ENCODE peak calls at places on chromosomes 7 and 10, in ten cellular contexts. M is adrenal gland; I is heart right ventricle; K is CD8-positive, alpha-beta T cell; A is hepatocyte; D is IMR-90; W is uterus; P is left ventricle myocardium inferior; B is suprapubic skin; X is heart left ventricle. U is an unnamed sample. For H3K4me1, the result is how much of the 10 kb centered on the place peaks cover.

GRCh38 chr7:24978837-24979469 is 1.0 kb downstream of the OSBPL3 start:
- DNase-seq in M (no peak), I (no peak), K (no peak), A (peak), D (no peak), W (no peak), P (no peak), B (no peak), X (no peak), U (peak)

GRCh38 chr10:15245530-15245929 is 77.0 kb upstream of the NMT2 start:
- DNase-seq in M (no peak), I (no peak), K (no peak), A (no peak), D (no peak), W (no peak), P (no peak), B (no peak), X (no peak), U (peak)

GRCh38 chr7:134327896-134328295 is 11.2 kb upstream of the SLC35B4 start:
- DNase-seq in M (peak), I (no peak), K (peak), A (peak), D (peak), W (peak), P (no peak), B (no peak), X (no peak), U (peak)

GRCh38 chr10:125880719-125881118 is 373 bp downstream of the DHX32 start:
- DNase-seq in M (no peak), I (no peak), K (no peak), A (no peak), D (peak), W (no peak), P (no peak), B (no peak), X (no peak), U (no peak)

GRCh38 chr10:127926455-127926854 is 19.6 kb downstream of the PTPRE start:
- DNase-seq in M (no peak), I (no peak), K (no peak), A (no peak), D (no peak), W (no peak), P (no peak), B (no peak), X (peak), U (no peak)

GRCh38 chr10:123357363-123358075 is 203.3 kb downstream of the BUB3 start:
- DNase-seq in M (no peak), I (no peak), K (no peak), A (no peak), D (no peak), W (no peak), P (no peak), B (no peak), X (no peak), U (no peak)

GRCh38 chr7:138304071-138304320 is 156.1 kb upstream of the TRIM24 start:
- DNase-seq in M (no peak), I (no peak), K (no peak), A (peak), D (no peak), W (no peak), P (no peak), B (no peak), X (no peak), U (no peak)

GRCh38 chr7:116239019-116239418 is 28.7 kb downstream of the TES start:
- DNase-seq in M (no peak), I (no peak), K (no peak), A (no peak), D (no peak), W (no peak), P (no peak), B (no peak), X (no peak), U (no peak)

GRCh38 chr10:95469251-95469650 is 91.9 kb downstream of the SORBS1 start:
- DNase-seq in M (no peak), I (no peak), K (no peak), A (no peak), D (no peak), W (no peak), P (no peak), B (no peak), X (no peak), U (no peak)

GRCh38 chr10:95466450-95466849 is 94.7 kb downstream of the SORBS1 start:
- DNase-seq in M (no peak), I (no peak), K (no peak), A (no peak), D (no peak), W (no peak), P (no peak), B (no peak), X (no peak), U (no peak)

GRCh38 chr10:95464280-95464679 is 96.9 kb downstream of the SORBS1 start:
- DNase-seq in M (no peak), I (no peak), K (no peak), A (no peak), D (no peak), W (no peak), P (no peak), B (no peak), X (no peak), U (no peak)

GRCh38 chr10:95469676-95470075 is 91.5 kb downstream of the SORBS1 start:
- DNase-seq in M (no peak), I (no peak), K (no peak), A (no peak), D (no peak), W (no peak), P (no peak), B (no peak), X (no peak), U (no peak)

GRCh38 chr10:95467162-95467599 is 94.0 kb downstream of the SORBS1 start:
- DNase-seq in M (peak), I (peak), K (no peak), A (peak), D (no peak), W (peak), P (peak), B (peak), X (peak), U (no peak)
- H3K4me1 ChIP-seq in M (under half), I (half or more), K (under half), A (under half), D (under half), W (under half), P (half or more), B (under half), X (under half), U (under half)

DNA sequence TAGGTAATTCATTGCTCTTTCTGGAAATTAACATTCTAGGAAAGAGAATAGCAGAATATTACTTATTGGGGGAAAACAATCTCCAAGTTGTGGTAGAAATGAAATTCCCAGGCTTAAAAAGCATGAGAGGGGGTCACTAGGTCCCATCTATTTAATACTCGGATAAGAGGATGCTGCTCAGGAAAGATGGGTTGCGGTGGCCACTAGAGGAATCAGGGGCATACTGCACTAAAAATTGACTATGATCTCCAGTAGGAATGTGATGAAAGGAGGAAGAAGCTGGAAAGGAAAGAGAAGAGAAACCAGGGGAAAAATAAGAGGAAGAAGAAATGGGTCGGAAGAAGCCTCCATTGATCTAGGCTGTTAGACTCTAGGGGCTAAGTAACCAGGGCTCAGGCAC is 192.8 kb downstream of the GPAM start:
- DNase-seq in M (no peak), I (no peak), K (no peak), A (no peak), D (no peak), W (no peak), P (no peak), B (no peak), X (no peak), U (peak)
- TF ChIP-seq CTCF in M (peak), I (no peak), K (no peak), A (peak), D (no peak), W (no peak), P (peak), B (no peak), X (no peak), U (peak)

GRCh38 chr7:92732451-92733036 is 103.8 kb downstream of the CDK6 start:
- DNase-seq in M (no peak), I (no peak), K (no peak), A (no peak), D (no peak), W (no peak), P (no peak), B (no peak), X (no peak), U (no peak)
- H3K4me1 ChIP-seq in M (under half), I (under half), K (under half), A (under half), D (under half), W (under half), P (under half), B (under half), X (under half), U (under half)

GRCh38 chr10:79468841-79469585 is 23.6 kb upstream of the ZCCHC24 start:
- DNase-seq in M (no peak), I (no peak), K (no peak), A (no peak), D (no peak), W (no peak), P (no peak), B (no peak), X (no peak), U (no peak)

GRCh38 chr10:79470096-79470495 is 24.7 kb upstream of the ZCCHC24 start:
- DNase-seq in M (no peak), I (no peak), K (no peak), A (no peak), D (no peak), W (no peak), P (no peak), B (no peak), X (no peak), U (no peak)

GRCh38 chr10:79465341-79465740 is 19.9 kb upstream of the ZCCHC24 start:
- DNase-seq in M (no peak), I (no peak), K (no peak), A (no peak), D (no peak), W (no peak), P (no peak), B (no peak), X (no peak), U (no peak)

GRCh38 chr10:79471776-79472175 is 26.4 kb upstream of the ZCCHC24 start:
- DNase-seq in M (no peak), I (no peak), K (no peak), A (no peak), D (no peak), W (no peak), P (no peak), B (no peak), X (no peak), U (no peak)

GRCh38 chr10:79468015-79468560 is 22.7 kb upstream of the ZCCHC24 start:
- DNase-seq in M (no peak), I (no peak), K (no peak), A (no peak), D (no peak), W (no peak), P (no peak), B (no peak), X (no peak), U (no peak)
- TF ChIP-seq CTCF in M (no peak), I (no peak), K (no peak), A (no peak), D (no peak), W (no peak), P (no peak), B (no peak), X (no peak), U (no peak)

DNA sequence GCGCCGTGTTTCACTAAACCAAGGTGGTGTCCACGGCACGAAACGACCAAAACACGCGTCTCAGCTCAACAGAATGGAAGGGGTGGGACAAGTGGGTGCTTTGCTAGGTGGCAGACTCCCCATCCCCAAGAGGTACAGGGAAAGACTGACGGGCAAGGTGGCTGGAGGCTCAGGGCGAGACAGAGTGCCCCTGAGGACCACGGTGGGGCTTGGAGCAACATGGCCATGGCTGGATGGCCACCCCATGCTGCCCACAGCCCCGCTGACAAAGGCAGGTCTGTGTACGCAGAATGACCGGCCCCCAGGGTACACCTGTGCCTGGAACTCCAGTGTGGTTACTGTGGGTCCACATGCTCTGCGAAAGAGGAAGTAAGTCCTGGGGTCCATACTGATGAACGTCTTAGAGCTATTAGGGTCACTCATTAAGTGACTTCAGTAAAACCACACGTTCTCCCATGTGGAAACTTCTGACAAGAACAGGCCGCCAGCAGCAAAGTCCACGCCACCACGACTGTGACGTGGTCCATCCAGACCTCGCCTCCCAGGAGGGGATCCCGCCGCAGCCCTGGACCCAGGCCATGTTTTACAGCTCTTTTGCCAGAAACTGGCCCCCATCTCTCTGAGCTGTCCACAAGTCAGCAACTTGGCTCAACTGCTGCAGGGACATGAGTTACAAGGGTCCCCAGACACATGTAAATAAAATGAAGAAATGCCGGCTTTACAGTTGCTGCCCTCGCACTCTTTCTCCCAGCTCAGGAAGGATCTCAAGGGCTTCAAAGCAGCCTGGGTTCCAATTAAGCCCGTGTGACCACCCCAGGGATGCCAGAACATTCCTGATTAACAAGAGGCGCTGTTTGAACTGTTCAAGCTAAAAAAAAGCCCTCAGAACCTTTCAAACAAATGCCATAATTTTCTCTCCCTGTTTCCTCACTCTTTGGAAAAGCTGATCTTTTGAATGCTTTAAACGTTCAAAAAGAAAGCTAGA is 66.8 kb downstream of the MAD1L1 start:
- DNase-seq in M (peak), I (no peak), K (no peak), A (no peak), D (no peak), W (no peak), P (no peak), B (no peak), X (peak), U (no peak)
- H3K4me1 ChIP-seq in M (under half), I (under half), K (under half), A (under half), D (under half), W (under half), P (under half), B (under half), X (under half), U (under half)

GRCh38 chr10:25682203-25682950 is 251.7 kb upstream of the MYO3A start:
- DNase-seq in M (peak), I (peak), K (no peak), A (peak), D (no peak), W (no peak), P (no peak), B (no peak), X (peak), U (peak)
- TF ChIP-seq CTCF in M (peak), I (peak), K (no peak), A (peak), D (no peak), W (no peak), P (peak), B (no peak), X (peak), U (peak)

GRCh38 chr7:4692055-4692454 is 10.0 kb downstream of the FOXK1 start:
- DNase-seq in M (no peak), I (no peak), K (no peak), A (no peak), D (no peak), W (peak), P (no peak), B (no peak), X (no peak), U (no peak)
- H3K4me1 ChIP-seq in M (under half), I (half or more), K (under half), A (under half), D (under half), W (under half), P (half or more), B (half or more), X (under half), U (under half)

DNA sequence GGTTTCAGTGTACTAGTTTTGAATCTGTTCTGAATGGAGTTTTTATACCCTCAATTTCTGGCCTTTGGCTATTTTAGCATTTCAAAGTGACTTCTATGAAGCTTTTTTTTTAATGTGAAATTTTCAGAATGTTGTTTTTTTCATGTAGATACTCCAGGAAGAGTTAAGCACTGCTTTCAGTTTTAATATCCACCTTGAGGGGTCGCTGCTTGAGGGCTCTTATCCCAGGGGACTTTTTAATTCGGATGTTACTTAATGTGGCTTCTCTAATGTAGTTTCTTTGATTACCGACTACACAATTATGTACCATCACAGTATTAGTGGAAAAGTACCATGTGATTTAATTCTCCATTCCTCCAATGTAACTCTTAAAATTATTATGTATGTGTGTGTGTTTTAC is 5.2 kb downstream of the IFIT5 start:
- DNase-seq in M (no peak), I (no peak), K (no peak), A (peak), D (peak), W (no peak), P (no peak), B (no peak), X (no peak), U (no peak)
- TF ChIP-seq CTCF in M (no peak), I (peak), K (peak), A (peak), D (peak), W (no peak), P (peak), B (no peak), X (peak), U (peak)

GRCh38 chr10:71771821-71772617 is 1.3 kb downstream of the VSIR start:
- DNase-seq in M (peak), I (peak), K (no peak), A (peak), D (peak), W (peak), P (peak), B (peak), X (peak), U (no peak)
- H3K4me1 ChIP-seq in M (under half), I (half or more), K (half or more), A (under half), D (under half), W (under half), P (half or more), B (half or more), X (under half), U (under half)

U was measured in BE2C.